ENCODE peak calls at places on chromosomes 12 and 14, in six cellular contexts. One of them, this sample, is unnamed.

GRCh38 chr14:103085106-103086091 is 1.4 kb downstream of the LBHD2 start:
- DNase-seq in mammary epithelial cell: no peak
- DNase-seq in PC-3: no peak
- DNase-seq in keratinocyte: no peak
- DNase-seq in endothelial cell of umbilical vein: no peak
- DNase-seq in K562: no peak
- DNase-seq in this sample: no peak

GRCh38 chr12:72012874-72013273 is 74.2 kb downstream of the TPH2 start:
- DNase-seq in mammary epithelial cell: no peak
- DNase-seq in PC-3: no peak
- DNase-seq in keratinocyte: no peak
- DNase-seq in endothelial cell of umbilical vein: no peak
- DNase-seq in K562: no peak
- DNase-seq in this sample: no peak

GRCh38 chr12:19819231-19819630 is 379.9 kb downstream of the AEBP2 start:
- DNase-seq in mammary epithelial cell: no peak
- DNase-seq in PC-3: no peak
- DNase-seq in keratinocyte: no peak
- DNase-seq in endothelial cell of umbilical vein: no peak
- DNase-seq in K562: no peak
- DNase-seq in this sample: no peak

GRCh38 chr12:69821441-69822204 is 3.4 kb upstream of the MYRFL start:
- DNase-seq in mammary epithelial cell: peak
- DNase-seq in PC-3: peak
- DNase-seq in keratinocyte: peak
- DNase-seq in endothelial cell of umbilical vein: peak
- DNase-seq in K562: peak
- DNase-seq in this sample: peak

GRCh38 chr14:102183922-102184677 is 44.4 kb downstream of the WDR20 start:
- DNase-seq in mammary epithelial cell: no peak
- DNase-seq in PC-3: no peak
- DNase-seq in keratinocyte: no peak
- DNase-seq in endothelial cell of umbilical vein: no peak
- DNase-seq in K562: no peak
- DNase-seq in this sample: no peak

GRCh38 chr12:2644678-2645405 is 149.9 kb upstream of the FKBP4 start:
- DNase-seq in mammary epithelial cell: no peak
- DNase-seq in PC-3: no peak
- DNase-seq in keratinocyte: no peak
- DNase-seq in endothelial cell of umbilical vein: peak
- DNase-seq in K562: no peak
- DNase-seq in this sample: no peak

GRCh38 chr14:103828315-103828967 is 18.9 kb downstream of the PPP1R13B start:
- DNase-seq in mammary epithelial cell: peak
- DNase-seq in PC-3: peak
- DNase-seq in keratinocyte: no peak
- DNase-seq in endothelial cell of umbilical vein: peak
- DNase-seq in K562: no peak
- DNase-seq in this sample: peak

GRCh38 chr12:57111046-57111698 is at the start of gene STAT6:
- DNase-seq in mammary epithelial cell: peak
- DNase-seq in PC-3: peak
- DNase-seq in keratinocyte: peak
- DNase-seq in endothelial cell of umbilical vein: peak
- DNase-seq in K562: peak
- DNase-seq in this sample: peak

GRCh38 chr12:54759751-54760150 is 94.6 kb upstream of the MUCL1 start:
- DNase-seq in mammary epithelial cell: peak
- DNase-seq in PC-3: peak
- DNase-seq in keratinocyte: no peak
- DNase-seq in endothelial cell of umbilical vein: no peak
- DNase-seq in K562: peak
- DNase-seq in this sample: no peak

GRCh38 chr12:75684678-75685620 is 173.5 kb upstream of the KRR1 start:
- DNase-seq in mammary epithelial cell: peak
- DNase-seq in PC-3: no peak
- DNase-seq in keratinocyte: peak
- DNase-seq in endothelial cell of umbilical vein: no peak
- DNase-seq in K562: peak
- DNase-seq in this sample: peak

GRCh38 chr12:22729431-22729830 is 104.5 kb downstream of the ETNK1 start:
- DNase-seq in mammary epithelial cell: no peak
- DNase-seq in PC-3: no peak
- DNase-seq in keratinocyte: no peak
- DNase-seq in endothelial cell of umbilical vein: no peak
- DNase-seq in K562: no peak
- DNase-seq in this sample: no peak

GRCh38 chr12:124927325-124928094 is 13.1 kb upstream of the UBC start:
- DNase-seq in mammary epithelial cell: peak
- DNase-seq in PC-3: peak
- DNase-seq in keratinocyte: no peak
- DNase-seq in endothelial cell of umbilical vein: peak
- DNase-seq in K562: peak
- DNase-seq in this sample: peak

GRCh38 chr12:2667716-2668440 is 126.9 kb upstream of the FKBP4 start:
- DNase-seq in mammary epithelial cell: no peak
- DNase-seq in PC-3: no peak
- DNase-seq in keratinocyte: no peak
- DNase-seq in endothelial cell of umbilical vein: no peak
- DNase-seq in K562: no peak
- DNase-seq in this sample: no peak

GRCh38 chr14:53968756-53969155 is 12.1 kb upstream of the BMP4 start:
- DNase-seq in mammary epithelial cell: no peak
- DNase-seq in PC-3: no peak
- DNase-seq in keratinocyte: no peak
- DNase-seq in endothelial cell of umbilical vein: no peak
- DNase-seq in K562: no peak
- DNase-seq in this sample: no peak

GRCh38 chr12:57154076-57154475 is 6.7 kb upstream of the LRP1-AS start:
- DNase-seq in mammary epithelial cell: no peak
- DNase-seq in PC-3: no peak
- DNase-seq in keratinocyte: no peak
- DNase-seq in endothelial cell of umbilical vein: no peak
- DNase-seq in K562: no peak
- DNase-seq in this sample: no peak

GRCh38 chr12:124730455-124730932 is 133.2 kb downstream of the SCARB1 start:
- DNase-seq in mammary epithelial cell: no peak
- DNase-seq in PC-3: peak
- DNase-seq in keratinocyte: no peak
- DNase-seq in endothelial cell of umbilical vein: peak
- DNase-seq in K562: no peak
- DNase-seq in this sample: peak

GRCh38 chr12:12807970-12808702 is 5.0 kb upstream of the DDX47 start:
- DNase-seq in mammary epithelial cell: no peak
- DNase-seq in PC-3: peak
- DNase-seq in keratinocyte: no peak
- DNase-seq in endothelial cell of umbilical vein: peak
- DNase-seq in K562: no peak
- DNase-seq in this sample: no peak

GRCh38 chr14:22871962-22872832 is 657 bp downstream of the LRP10 start:
- DNase-seq in mammary epithelial cell: peak
- DNase-seq in PC-3: peak
- DNase-seq in keratinocyte: no peak
- DNase-seq in endothelial cell of umbilical vein: peak
- DNase-seq in K562: peak
- DNase-seq in this sample: peak

GRCh38 chr12:34352098-34352497 is 329.8 kb downstream of the ALG10 start:
- DNase-seq in mammary epithelial cell: no peak
- DNase-seq in PC-3: no peak
- DNase-seq in keratinocyte: no peak
- DNase-seq in endothelial cell of umbilical vein: no peak
- DNase-seq in K562: no peak
- DNase-seq in this sample: no peak

GRCh38 chr14:24268225-24268624 is 3.2 kb downstream of the RABGGTA start:
- DNase-seq in mammary epithelial cell: no peak
- DNase-seq in PC-3: no peak
- DNase-seq in keratinocyte: no peak
- DNase-seq in endothelial cell of umbilical vein: no peak
- DNase-seq in K562: no peak
- DNase-seq in this sample: no peak

GRCh38 chr12:774051-774614 is 21.8 kb downstream of the WNK1 start:
- DNase-seq in mammary epithelial cell: no peak
- DNase-seq in PC-3: no peak
- DNase-seq in keratinocyte: no peak
- DNase-seq in endothelial cell of umbilical vein: no peak
- DNase-seq in K562: no peak
- DNase-seq in this sample: no peak

GRCh38 chr12:102406033-102406584 is 74.3 kb downstream of the IGF1 start:
- DNase-seq in mammary epithelial cell: peak
- DNase-seq in PC-3: no peak
- DNase-seq in keratinocyte: no peak
- DNase-seq in endothelial cell of umbilical vein: peak
- DNase-seq in K562: peak
- DNase-seq in this sample: peak

GRCh38 chr12:124578445-124578844 is 11.0 kb upstream of the NCOR2 start:
- DNase-seq in mammary epithelial cell: no peak
- DNase-seq in PC-3: no peak
- DNase-seq in keratinocyte: no peak
- DNase-seq in endothelial cell of umbilical vein: no peak
- DNase-seq in K562: no peak
- DNase-seq in this sample: no peak

GRCh38 chr14:98138666-98139065 is 1133.3 kb downstream of the BCL11B start:
- DNase-seq in mammary epithelial cell: peak
- DNase-seq in PC-3: peak
- DNase-seq in keratinocyte: no peak
- DNase-seq in endothelial cell of umbilical vein: no peak
- DNase-seq in K562: peak
- DNase-seq in this sample: no peak

GRCh38 chr12:120225200-120225558 is 24.3 kb upstream of the RPLP0 start:
- DNase-seq in mammary epithelial cell: no peak
- DNase-seq in PC-3: no peak
- DNase-seq in keratinocyte: no peak
- DNase-seq in endothelial cell of umbilical vein: no peak
- DNase-seq in K562: peak
- DNase-seq in this sample: no peak

GRCh38 chr12:6096527-6096926 is 27.9 kb downstream of the VWF start:
- DNase-seq in mammary epithelial cell: no peak
- DNase-seq in PC-3: no peak
- DNase-seq in keratinocyte: no peak
- DNase-seq in endothelial cell of umbilical vein: no peak
- DNase-seq in K562: no peak
- DNase-seq in this sample: no peak

GRCh38 chr12:48104531-48104930 is 1.3 kb downstream of the SENP1 start:
- DNase-seq in mammary epithelial cell: peak
- DNase-seq in PC-3: peak
- DNase-seq in keratinocyte: no peak
- DNase-seq in endothelial cell of umbilical vein: no peak
- DNase-seq in K562: peak
- DNase-seq in this sample: no peak
- H3K9ac ChIP-seq in mammary epithelial cell: peak
- H3K9ac ChIP-seq in PC-3: peak
- H3K9ac ChIP-seq in keratinocyte: peak
- H3K9ac ChIP-seq in endothelial cell of umbilical vein: no peak
- H3K9ac ChIP-seq in K562: peak
- H3K9ac ChIP-seq in this sample: no peak

DNA sequence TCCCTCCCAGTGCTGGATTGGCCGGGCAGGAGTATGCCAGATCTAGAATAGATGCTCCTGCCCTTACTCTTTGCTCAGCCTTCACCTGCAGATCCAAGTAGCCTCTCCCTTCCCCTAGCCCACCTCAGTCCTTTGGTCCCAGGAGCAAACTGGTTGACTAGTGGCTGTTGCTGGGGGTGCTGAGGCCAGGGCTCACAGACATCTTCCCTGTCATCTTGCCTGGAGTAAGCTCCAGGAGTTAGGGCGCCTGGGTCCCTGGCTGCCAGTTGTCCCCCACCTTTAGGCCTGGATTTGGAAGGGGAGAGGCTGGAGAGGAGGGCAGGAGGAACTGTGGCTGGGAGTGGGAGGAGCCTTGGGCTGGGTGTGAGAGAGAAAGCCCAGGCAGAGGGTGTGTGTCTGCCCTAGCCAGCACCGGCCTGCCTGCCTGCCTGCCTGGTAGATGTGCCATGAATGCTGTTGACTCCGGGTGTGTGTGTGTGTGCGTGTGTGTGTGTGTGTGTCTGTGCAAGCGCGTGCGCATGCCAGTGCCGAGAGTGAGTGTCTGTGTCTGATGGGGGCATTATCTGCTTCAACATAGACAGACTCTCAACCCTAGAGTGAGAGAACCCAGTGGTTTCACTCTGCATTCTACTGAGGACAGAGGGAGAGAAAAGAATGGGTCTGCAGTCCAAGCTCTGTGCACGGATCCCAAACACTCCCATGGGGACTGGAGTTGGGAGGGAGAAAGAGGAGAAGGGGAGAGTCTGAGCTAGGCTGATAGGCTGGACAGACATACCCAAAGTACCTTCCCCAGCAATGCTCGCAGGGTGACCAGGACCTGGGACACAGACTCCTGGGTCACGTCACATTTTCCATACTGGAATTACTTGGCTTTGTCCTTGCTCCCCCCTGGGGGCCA is 881 bp upstream of the RARG start:
- DNase-seq in mammary epithelial cell: peak
- DNase-seq in PC-3: peak
- DNase-seq in keratinocyte: no peak
- DNase-seq in endothelial cell of umbilical vein: no peak
- DNase-seq in K562: no peak
- DNase-seq in this sample: no peak
- H3K4me3 ChIP-seq in mammary epithelial cell: no peak
- H3K4me3 ChIP-seq in PC-3: peak
- H3K4me3 ChIP-seq in keratinocyte: peak
- H3K4me3 ChIP-seq in endothelial cell of umbilical vein: no peak
- H3K4me3 ChIP-seq in K562: no peak
- H3K4me3 ChIP-seq in this sample: no peak

DNA sequence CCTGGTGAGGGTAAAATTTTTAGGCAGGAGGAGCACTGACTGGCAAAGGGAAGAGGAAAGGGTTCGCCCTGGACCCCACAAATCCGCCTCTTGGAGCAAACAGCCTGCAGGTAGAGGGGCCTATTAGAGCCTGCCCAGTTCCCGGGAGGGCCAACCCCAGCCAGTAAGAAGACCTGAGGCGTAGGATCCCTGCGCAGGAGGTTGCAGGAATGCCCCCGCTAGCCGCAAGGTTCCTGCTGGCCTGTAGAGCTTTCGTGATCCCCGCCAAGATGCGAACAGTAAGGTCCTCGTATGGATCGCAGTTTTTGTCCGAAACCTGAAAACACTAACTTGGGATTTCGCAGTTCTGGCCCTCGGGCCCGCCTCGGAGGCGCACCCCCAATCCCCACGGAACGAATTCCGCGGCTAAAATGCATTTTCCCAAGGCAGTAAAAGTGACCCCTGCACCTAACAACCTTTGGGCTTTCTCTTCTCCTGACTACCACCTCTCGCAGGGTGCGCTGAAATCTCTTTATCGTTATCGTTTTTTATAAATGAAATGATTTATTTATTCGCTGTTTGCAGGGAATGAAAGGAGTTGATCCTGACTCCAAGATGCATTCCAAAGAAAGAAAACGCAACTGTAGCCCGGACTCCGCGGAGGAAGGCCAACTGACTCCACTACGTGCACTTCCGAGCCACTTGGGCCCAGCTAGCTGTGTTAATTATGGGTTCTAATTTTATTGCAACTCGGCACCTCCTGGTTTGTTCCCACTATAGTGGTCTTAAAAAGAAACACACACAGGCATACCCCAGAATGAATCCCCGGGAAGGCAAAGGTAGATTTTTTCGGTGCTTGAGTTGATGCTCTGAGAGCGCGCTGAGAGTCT is 7.2 kb upstream of the PAX9 start:
- DNase-seq in mammary epithelial cell: no peak
- DNase-seq in PC-3: no peak
- DNase-seq in keratinocyte: no peak
- DNase-seq in endothelial cell of umbilical vein: no peak
- DNase-seq in K562: no peak
- DNase-seq in this sample: no peak
- TF ChIP-seq EZH2 in mammary epithelial cell: no peak
- TF ChIP-seq EZH2 in PC-3: no peak
- TF ChIP-seq EZH2 in keratinocyte: no peak
- TF ChIP-seq EZH2 in endothelial cell of umbilical vein: no peak
- TF ChIP-seq EZH2 in K562: no peak
- TF ChIP-seq EZH2 in this sample: peak

GRCh38 chr12:52149651-52150241 is 42.1 kb downstream of the KRT80 start:
- DNase-seq in mammary epithelial cell: peak
- DNase-seq in PC-3: no peak
- DNase-seq in keratinocyte: no peak
- DNase-seq in endothelial cell of umbilical vein: no peak
- DNase-seq in K562: no peak
- DNase-seq in this sample: no peak
- H3K9ac ChIP-seq in mammary epithelial cell: peak
- H3K9ac ChIP-seq in PC-3: peak
- H3K9ac ChIP-seq in keratinocyte: peak
- H3K9ac ChIP-seq in endothelial cell of umbilical vein: no peak
- H3K9ac ChIP-seq in K562: no peak
- H3K9ac ChIP-seq in this sample: peak